ENCODE peak calls at places on chromosomes 6 and 20, in five cellular contexts. L is mucosa of descending colon; Z is stimulated activated naive CD8-positive, alpha-beta T cell treated with anti-CD3 and anti-CD28 coated beads, Interleukin-15, amount 100 ng/mL, for 72 hours; F is omental fat pad; A is sciatic nerve. U is an unnamed sample.

GRCh38 chr6:127920804-127921203 is 19.9 kb upstream of the THEMIS start:
- ATAC-seq in Z (no peak), F (no peak), A (no peak), L (no peak), U (no peak)

GRCh38 chr6:32293695-32294094 is 69.8 kb upstream of the NOTCH4 start:
- ATAC-seq in L (no peak), A (no peak), F (no peak), Z (no peak), U (no peak)

GRCh38 chr20:17896771-17897369 is 71.7 kb downstream of the SNX5 start:
- ATAC-seq in A (no peak), Z (no peak), L (peak), F (peak), U (no peak)

GRCh38 chr6:159837141-159837490 is 37.0 kb downstream of the PNLDC1 start:
- ATAC-seq in F (no peak), L (no peak), A (peak), Z (no peak), U (no peak)

GRCh38 chr20:36086767-36087166 is 67.8 kb upstream of the EPB41L1 start:
- ATAC-seq in F (no peak), Z (no peak), L (peak), A (peak), U (peak)

GRCh38 chr20:11132819-11133341 is 459.1 kb upstream of the JAG1 start:
- ATAC-seq in L (no peak), A (no peak), Z (no peak), F (no peak), U (no peak)

GRCh38 chr20:58088105-58088504 is 140.3 kb downstream of the ANKRD60 start:
- ATAC-seq in F (no peak), A (no peak), Z (no peak), L (no peak), U (no peak)

GRCh38 chr6:13413466-13413862 is 73.9 kb downstream of the GFOD1 start:
- ATAC-seq in L (no peak), F (peak), Z (no peak), A (peak), U (no peak)

GRCh38 chr6:45663181-45664180 is 285.7 kb upstream of the SUPT3H start:
- ATAC-seq in F (peak), L (peak), Z (peak), A (peak), U (peak)

GRCh38 chr6:148521158-148521557 is 178.5 kb downstream of the SASH1 start:
- ATAC-seq in Z (no peak), F (no peak), A (peak), L (no peak), U (no peak)

U was measured in esophagus mucosa.